ENCODE peak calls at places on chromosomes 4 and X, in nine cellular contexts. N is ovary, J is mesenchymal stem cell, Q is pancreas, X is PC-3, L is IMR-90, M is cardiac muscle cell, G is psoas muscle, O is mesendoderm. D is an unnamed sample.

GRCh38 chrX:88660836-88661235 is 86.2 kb upstream of the CPXCR1 start:
- DNase-seq in N (no peak), J (no peak), Q (no peak), X (no peak), L (no peak), M (no peak), G (no peak), O (no peak), D (no peak)

GRCh38 chrX:100615015-100615414 is 21.6 kb downstream of the TSPAN6 start:
- DNase-seq in N (peak; percentile 46), J (peak; percentile 75), Q (peak; percentile 13), X (peak; percentile 78), L (peak; percentile 68), M (peak; percentile 46), G (no peak), O (peak; percentile 76), D (no peak)

GRCh38 chr4:85825937-85826678 is 351.2 kb downstream of the ARHGAP24 start:
- DNase-seq in N (no peak), J (peak; percentile 89), Q (peak; percentile 59), X (peak; percentile 26), L (peak; percentile 58), M (peak; percentile 67), G (no peak), O (peak; percentile 87), D (peak; percentile 42)

GRCh38 chr4:147984065-147984777 is 252.3 kb downstream of the ARHGAP10 start:
- DNase-seq in N (no peak), J (peak; percentile 69), Q (peak; percentile 14), X (peak; percentile 60), L (peak; percentile 54), M (peak; percentile 65), G (no peak), O (peak; percentile 90), D (no peak)

GRCh38 chrX:154544885-154545284 is 1.8 kb downstream of the G6PD start:
- DNase-seq in N (no peak), J (no peak), Q (no peak), X (no peak), L (no peak), M (peak; percentile 17), G (no peak), O (no peak), D (no peak)

GRCh38 chr4:1788254-1788973 is 4.7 kb upstream of the FGFR3 start:
- DNase-seq in N (no peak), J (no peak), Q (no peak), X (no peak), L (no peak), M (no peak), G (no peak), O (no peak), D (no peak)

GRCh38 chrX:28590394-28590793 is 3.1 kb downstream of the IL1RAPL1 start:
- DNase-seq in N (no peak), J (peak; percentile 4), Q (no peak), X (no peak), L (peak; percentile 32), M (peak; percentile 26), G (no peak), O (no peak), D (no peak)

GRCh38 chr4:151195801-151196200 is 81.2 kb upstream of the PRSS48 start:
- DNase-seq in N (no peak), J (peak; percentile 43), Q (no peak), X (peak; percentile 80), L (peak; percentile 71), M (no peak), G (no peak), O (no peak), D (no peak)

GRCh38 chr4:181952478-181952877 is 290.7 kb upstream of the TENM3 start:
- DNase-seq in N (no peak), J (peak; percentile 72), Q (no peak), X (peak; percentile 31), L (peak; percentile 96), M (no peak), G (no peak), O (peak; percentile 7), D (no peak)

GRCh38 chrX:14056201-14056600 is 26.5 kb upstream of the GEMIN8 start:
- DNase-seq in N (no peak), J (no peak), Q (no peak), X (no peak), L (peak; percentile 2), M (no peak), G (no peak), O (peak; percentile 65), D (no peak)

GRCh38 chrX:48071986-48072605 is 656 bp upstream of the ZNF630 start:
- DNase-seq in N (no peak), J (no peak), Q (no peak), X (no peak), L (no peak), M (no peak), G (no peak), O (no peak), D (no peak)
- H3K4me3 ChIP-seq in N (peak overlapping the region; percentile 62), J (peak overlapping the region; percentile 77), Q (peak overlapping the region; percentile 54), X (peak overlapping the region; percentile 98), L (peak overlapping the region; percentile 83), M (peak overlapping the region; percentile 54), G (peak overlapping the region; percentile 76), O (no peak overlapping the region), D (no peak overlapping the region)

GRCh38 chrX:41142130-41142529 is 56.9 kb downstream of the USP9X start:
- DNase-seq in N (no peak), J (peak; percentile 25), Q (no peak), X (no peak), L (no peak), M (no peak), G (no peak), O (no peak), D (no peak)

GRCh38 chrX:41148553-41148952 is 63.3 kb downstream of the USP9X start:
- DNase-seq in N (no peak), J (peak; percentile 70), Q (no peak), X (peak; percentile 79), L (peak; percentile 84), M (no peak), G (no peak), O (no peak), D (no peak)

GRCh38 chrX:41150043-41150442 is 64.8 kb downstream of the USP9X start:
- DNase-seq in N (no peak), J (no peak), Q (no peak), X (no peak), L (no peak), M (no peak), G (no peak), O (no peak), D (no peak)

GRCh38 chrX:41145920-41146608 is 60.8 kb downstream of the USP9X start:
- DNase-seq in N (no peak), J (peak; percentile 82), Q (no peak), X (peak; percentile 77), L (peak; percentile 92), M (no peak), G (no peak), O (no peak), D (no peak)

GRCh38 chrX:41144873-41145272 is 59.6 kb downstream of the USP9X start:
- DNase-seq in N (no peak), J (no peak), Q (no peak), X (no peak), L (no peak), M (no peak), G (no peak), O (no peak), D (no peak)
- H3K36me3 ChIP-seq in N (no peaks in the 10 kb centered on the region), J (no peaks in the 10 kb centered on the region), Q (peaks cover 17% of the 10 kb centered on the region), X (peaks cover 41% of the 10 kb centered on the region), L (peaks cover 13% of the 10 kb centered on the region), M (peaks cover 53% of the 10 kb centered on the region), G (no peaks in the 10 kb centered on the region), O (peaks cover 3% of the 10 kb centered on the region), D (no peaks in the 10 kb centered on the region)

GRCh38 chrX:53265771-53266170 is 15.6 kb downstream of the IQSEC2 start:
- DNase-seq in N (no peak), J (peak; percentile 28), Q (no peak), X (peak; percentile 82), L (peak; percentile 69), M (no peak), G (no peak), O (no peak), D (no peak)
- H3K27ac ChIP-seq in N (no peak overlapping the region), J (peak overlapping the region; percentile 20), Q (no peak overlapping the region), X (peak overlapping the region; percentile 98), L (peak overlapping the region; percentile 87), M (no peak overlapping the region), G (no peak overlapping the region), O (no peak overlapping the region), D (no peak overlapping the region)

DNA sequence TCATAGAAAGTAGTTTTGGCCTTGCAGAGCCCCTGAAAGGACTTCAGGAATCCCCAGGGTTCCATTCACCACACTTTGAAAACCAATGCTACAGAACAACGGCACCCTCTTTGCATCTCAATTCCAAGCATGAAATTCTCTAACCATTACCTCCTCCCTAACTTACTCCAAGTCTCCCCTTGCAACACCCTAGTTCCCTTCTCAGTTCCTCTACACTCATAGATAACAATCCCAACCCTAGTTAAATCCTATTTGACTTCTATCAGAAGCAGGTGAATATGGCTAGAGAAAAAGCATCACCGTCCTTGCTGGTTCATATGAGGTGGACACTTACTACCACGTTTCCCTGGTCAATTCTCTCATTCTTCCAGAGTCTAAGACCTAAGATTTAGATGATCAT is 2.4 kb downstream of the RCHY1 start:
- DNase-seq in N (no peak), J (peak; percentile 25), Q (no peak), X (no peak), L (no peak), M (no peak), G (no peak), O (peak; percentile 19), D (no peak)
- H3K4me3 ChIP-seq in N (no peak overlapping the region), J (peak overlapping the region; percentile 98), Q (no peak overlapping the region), X (peak overlapping the region; percentile 51), L (no peak overlapping the region), M (no peak overlapping the region), G (peak overlapping the region; percentile 80), O (no peak overlapping the region), D (no peak overlapping the region)

DNA sequence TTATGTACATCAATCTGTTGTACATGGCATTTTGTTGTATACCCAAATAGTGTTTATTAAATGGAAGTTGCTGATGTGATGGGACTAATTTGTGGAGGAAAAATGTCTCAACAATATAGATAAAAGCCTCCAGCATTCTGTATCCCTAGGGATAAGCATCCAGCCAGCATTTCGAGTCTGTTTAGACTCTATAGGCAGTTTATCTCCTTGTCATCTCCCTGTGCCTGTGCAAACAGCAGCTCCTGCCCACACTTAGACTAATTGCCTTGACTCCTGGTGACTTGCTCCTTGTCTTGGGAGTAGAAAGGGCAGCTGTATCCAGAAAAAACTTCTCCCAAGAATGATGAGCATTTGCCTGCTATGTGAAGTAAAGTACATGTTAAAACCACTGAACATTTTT is 83.8 kb downstream of the DOCK11 start:
- DNase-seq in N (no peak), J (peak; percentile 18), Q (no peak), X (no peak), L (no peak), M (peak; percentile 17), G (no peak), O (no peak), D (no peak)
- H3K36me3 ChIP-seq in N (no peaks in the 10 kb centered on the region), J (no peaks in the 10 kb centered on the region), Q (no peaks in the 10 kb centered on the region), X (no peaks in the 10 kb centered on the region), L (no peaks in the 10 kb centered on the region), M (no peaks in the 10 kb centered on the region), G (no peaks in the 10 kb centered on the region), O (no peaks in the 10 kb centered on the region), D (no peaks in the 10 kb centered on the region)

DNA sequence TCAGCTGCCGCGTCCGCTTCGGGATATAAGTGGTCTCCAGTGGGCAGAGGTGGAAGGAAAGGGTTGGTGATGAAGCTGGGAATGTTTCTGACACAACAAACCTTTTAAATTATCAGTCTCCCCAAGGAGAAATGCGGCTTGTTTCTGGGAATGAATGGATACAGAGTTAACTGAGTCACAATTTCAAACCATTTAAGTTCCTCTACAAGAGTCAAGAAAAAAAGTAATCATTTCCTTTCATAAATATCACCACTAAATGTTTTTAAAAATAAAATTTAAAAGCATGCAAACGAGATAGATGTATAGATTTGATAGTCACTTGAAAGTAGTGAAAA is 1.4 kb downstream of the GASK1B start:
- DNase-seq in N (no peak), J (no peak), Q (no peak), X (no peak), L (no peak), M (no peak), G (no peak), O (no peak), D (no peak)
- H3K27ac ChIP-seq in N (peak overlapping the region; percentile 81), J (peak overlapping the region; percentile 20), Q (peak overlapping the region; percentile 74), X (no peak overlapping the region), L (peak overlapping the region; percentile 75), M (peak overlapping the region; percentile 88), G (peak overlapping the region; percentile 56), O (no peak overlapping the region), D (peak overlapping the region; percentile 94)

D was measured in aorta.